ENCODE peak calls at places on chromosomes 2 and 18, in six cellular contexts. X is psoas muscle; W is heart right ventricle; R is aorta; F is neuronal stem cell; D is effector memory CD4-positive, alpha-beta T cell. P is an unnamed sample. For H3K9me3, the result is how much of the 10 kb centered on the place peaks cover.

GRCh38 chr2:119106301-119106897 is 52.2 kb downstream of the C1QL2 start:
- DNase-seq in X (no peak), W (peak), R (no peak), F (peak), D (no peak), P (no peak)

GRCh38 chr2:189553689-189554088 is 26.9 kb downstream of the SLC40A1 start:
- DNase-seq in X (no peak), W (no peak), R (no peak), F (no peak), D (no peak), P (no peak)

GRCh38 chr2:137525644-137526190 is 438.6 kb upstream of the HNMT start:
- DNase-seq in X (no peak), W (no peak), R (no peak), F (no peak), D (no peak), P (no peak)

GRCh38 chr2:109180786-109181185 is 51.8 kb downstream of the SH3RF3 start:
- DNase-seq in X (no peak), W (no peak), R (no peak), F (no peak), D (no peak), P (no peak)

GRCh38 chr2:14520385-14520945 is 112.1 kb upstream of the LRATD1 start:
- DNase-seq in X (no peak), W (no peak), R (no peak), F (no peak), D (no peak), P (no peak)

GRCh38 chr18:23141022-23141999 is 6.0 kb downstream of the CABLES1 start:
- DNase-seq in X (no peak), W (no peak), R (peak), F (no peak), D (no peak), P (no peak)

GRCh38 chr2:214591359-214591758 is 180.5 kb downstream of the VWC2L start:
- DNase-seq in X (no peak), W (no peak), R (no peak), F (no peak), D (no peak), P (no peak)

GRCh38 chr2:217652761-217653160 is 350.0 kb downstream of the TNS1 start:
- DNase-seq in X (no peak), W (no peak), R (no peak), F (no peak), D (no peak), P (no peak)

GRCh38 chr18:49225160-49225559 is 235.3 kb downstream of the DYM start:
- DNase-seq in X (no peak), W (no peak), R (no peak), F (no peak), D (no peak), P (no peak)

GRCh38 chr18:32298289-32298688 is 108.5 kb downstream of the MEP1B start:
- DNase-seq in X (no peak), W (no peak), R (no peak), F (no peak), D (no peak), P (no peak)

GRCh38 chr2:227853765-227854271 is 17.6 kb upstream of the DAW1 start:
- DNase-seq in X (no peak), W (no peak), R (no peak), F (no peak), D (no peak), P (no peak)

GRCh38 chr2:100730290-100730868 is 89.6 kb upstream of the NPAS2 start:
- DNase-seq in X (peak), W (peak), R (peak), F (no peak), D (no peak), P (peak)

GRCh38 chr2:210558708-210559107 is 2.3 kb downstream of the CPS1 start:
- DNase-seq in X (no peak), W (no peak), R (no peak), F (no peak), D (no peak), P (no peak)

GRCh38 chr18:79853303-79853992 is 55.7 kb downstream of the KCNG2 start:
- DNase-seq in X (no peak), W (no peak), R (no peak), F (no peak), D (no peak), P (no peak)

GRCh38 chr2:135674453-135674852 is 67.2 kb upstream of the UBXN4 start:
- DNase-seq in X (no peak), W (no peak), R (no peak), F (no peak), D (no peak), P (no peak)

GRCh38 chr2:124027182-124027581 is 2.1 kb downstream of the CNTNAP5 start:
- DNase-seq in X (no peak), W (peak), R (no peak), F (peak), D (no peak), P (no peak)

GRCh38 chr2:26519396-26519991 is 41.6 kb upstream of the OTOF start:
- DNase-seq in X (no peak), W (no peak), R (peak), F (no peak), D (no peak), P (no peak)

GRCh38 chr18:12766986-12767433 is 64.2 kb downstream of the PSMG2 start:
- DNase-seq in X (no peak), W (no peak), R (no peak), F (peak), D (no peak), P (no peak)

GRCh38 chr2:15822151-15823044 is 118.0 kb upstream of the MYCN start:
- DNase-seq in X (no peak), W (no peak), R (no peak), F (no peak), D (no peak), P (no peak)

GRCh38 chr2:54207666-54208195 is 48.3 kb downstream of the TSPYL6 start:
- DNase-seq in X (no peak), W (no peak), R (no peak), F (no peak), D (no peak), P (no peak)

GRCh38 chr2:36672199-36672598 is 24.3 kb upstream of the VIT start:
- DNase-seq in X (no peak), W (no peak), R (no peak), F (peak), D (no peak), P (no peak)

GRCh38 chr18:23885750-23886149 is 128.8 kb upstream of the TTC39C start:
- DNase-seq in X (no peak), W (no peak), R (no peak), F (no peak), D (no peak), P (no peak)

GRCh38 chr2:216408426-216409315 is 3.6 kb upstream of the SMARCAL1 start:
- DNase-seq in X (no peak), W (no peak), R (no peak), F (no peak), D (no peak), P (peak)

GRCh38 chr2:36088716-36089328 is 266.8 kb upstream of the CRIM1 start:
- DNase-seq in X (no peak), W (no peak), R (no peak), F (no peak), D (no peak), P (no peak)

GRCh38 chr18:49016648-49017539 is 66.1 kb upstream of the SMAD7 start:
- DNase-seq in X (peak), W (no peak), R (peak), F (peak), D (no peak), P (peak)

GRCh38 chr2:109277414-109277813 is 148.4 kb downstream of the SH3RF3 start:
- DNase-seq in X (no peak), W (no peak), R (no peak), F (no peak), D (no peak), P (no peak)

DNA sequence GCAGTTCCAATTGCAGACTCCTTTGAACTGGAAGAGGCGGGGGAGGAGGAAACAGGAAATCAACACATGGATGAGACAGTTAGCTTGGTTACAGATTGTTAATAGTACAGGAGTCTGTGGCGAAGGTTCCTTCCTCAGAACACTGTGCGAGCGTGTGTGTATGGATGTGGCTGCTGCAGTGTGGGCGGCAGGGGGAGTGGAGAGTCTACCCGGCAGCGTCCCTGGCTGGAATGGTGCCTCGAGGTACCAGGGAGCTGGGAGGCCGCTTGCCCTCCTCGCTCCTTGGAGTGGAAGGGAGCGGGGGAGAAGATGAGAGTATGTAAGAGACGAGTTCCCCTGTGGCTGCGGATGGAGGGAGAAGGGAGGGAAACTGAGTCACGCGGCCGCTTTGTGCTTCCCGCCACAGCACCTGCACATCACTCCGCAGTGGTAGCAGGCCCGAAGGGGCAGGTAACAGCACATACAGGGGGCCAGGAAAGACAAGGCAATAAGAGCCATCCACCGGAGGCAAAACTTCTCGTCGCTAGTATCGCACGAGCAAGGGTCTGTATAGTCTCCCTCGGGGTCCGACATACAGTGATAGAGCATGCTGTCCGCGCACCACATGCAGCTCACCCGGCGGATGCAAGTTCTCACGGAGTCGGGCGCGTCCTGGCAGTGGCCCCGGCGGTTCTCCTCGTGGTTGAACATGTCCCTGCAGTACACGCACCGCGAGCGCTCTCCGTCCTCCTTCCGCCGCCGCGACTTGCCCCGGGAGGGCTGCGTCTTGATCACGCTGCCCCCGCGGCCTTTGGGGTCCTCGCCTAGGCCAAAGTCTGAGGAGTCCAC is 85.7 kb downstream of the ACTR2 start:
- DNase-seq in X (no peak), W (no peak), R (no peak), F (no peak), D (no peak), P (no peak)
- H3K4me3 ChIP-seq in X (no peak), W (no peak), R (no peak), F (no peak), D (no peak), P (no peak)

DNA sequence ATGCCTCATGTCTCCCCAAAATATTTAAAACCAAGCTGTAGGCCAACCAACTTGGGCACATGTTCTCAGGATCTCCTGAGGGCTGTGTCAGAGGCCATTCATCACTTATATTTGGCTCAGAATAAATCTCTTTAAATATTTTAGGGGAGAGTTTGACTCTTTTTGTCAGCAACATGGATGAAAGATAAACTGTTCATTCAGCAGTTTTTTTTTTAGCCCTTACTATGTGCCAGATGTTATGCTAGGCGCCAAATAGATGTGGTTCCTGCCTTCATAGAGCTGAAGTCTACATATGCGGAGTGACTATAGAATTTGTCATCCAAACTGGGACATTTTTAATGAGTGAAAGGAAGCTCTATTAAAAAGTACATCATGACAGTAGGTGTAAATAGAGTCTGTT is 42.5 kb upstream of the TWSG1 start:
- DNase-seq in X (no peak), W (no peak), R (no peak), F (no peak), D (no peak), P (no peak)
- H3K9me3 ChIP-seq in X (under half), W (under half), R (under half), F (under half), D (under half), P (under half)

DNA sequence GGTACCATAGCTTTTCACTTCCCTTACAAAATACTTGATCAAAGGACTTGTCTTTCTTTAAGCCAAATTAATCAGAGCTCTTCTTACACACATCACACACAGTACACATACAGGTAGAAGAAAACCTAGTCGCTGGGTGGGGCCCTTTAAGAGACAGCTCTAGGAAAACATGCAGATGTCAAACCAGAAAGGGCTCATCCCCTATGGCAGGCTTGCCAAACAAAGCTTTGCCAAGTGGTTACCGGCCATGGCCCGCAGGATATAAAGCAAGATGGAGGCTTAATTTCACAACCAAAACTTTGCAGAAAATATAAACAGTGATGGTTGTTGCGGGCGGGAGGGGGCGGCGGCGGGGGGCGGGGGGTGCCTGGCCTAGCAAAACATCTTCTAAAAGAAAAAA is 2156.0 kb upstream of the PIK3C3 start:
- DNase-seq in X (no peak), W (no peak), R (no peak), F (no peak), D (no peak), P (no peak)
- H3K27ac ChIP-seq in X (no peak), W (no peak), R (no peak), F (no peak), D (no peak), P (no peak)

DNA sequence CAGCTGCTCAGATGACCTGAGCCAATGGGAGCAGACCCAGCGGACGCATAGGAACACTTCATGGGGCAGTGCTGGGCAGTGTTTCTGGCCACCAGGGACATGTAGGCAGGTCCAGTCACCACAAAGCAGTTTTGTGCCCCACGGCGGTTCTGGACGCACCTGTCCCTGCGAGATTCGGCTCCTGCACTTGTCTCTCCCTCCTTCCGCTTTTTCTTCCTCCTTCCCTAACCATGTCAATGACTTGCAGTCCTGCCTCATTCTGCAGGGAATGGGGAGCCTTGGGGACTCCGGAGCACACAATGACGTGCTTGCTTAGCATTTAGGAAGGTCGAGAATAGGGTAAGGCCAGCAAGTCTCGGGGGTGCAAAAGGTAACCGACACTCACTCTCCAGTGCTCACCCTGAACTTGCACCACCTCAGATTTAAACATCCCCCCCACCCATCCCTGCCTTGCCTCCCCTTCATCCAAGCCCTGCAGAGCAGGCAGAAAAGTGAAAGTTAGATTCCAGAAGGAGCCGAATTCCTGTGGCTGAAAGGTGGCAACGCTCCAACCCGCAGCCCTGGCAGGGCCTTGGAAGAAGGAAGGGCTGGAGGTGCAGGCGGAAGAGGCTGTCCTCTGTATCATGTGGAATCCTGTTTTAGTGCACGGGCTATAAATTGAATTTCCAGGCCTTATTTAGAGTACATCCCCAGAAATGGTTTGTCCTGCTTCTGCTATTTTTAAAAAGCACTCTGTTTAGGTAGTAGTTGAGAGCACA is 40.5 kb upstream of the ATG16L1 start:
- DNase-seq in X (peak), W (peak), R (peak), F (no peak), D (no peak), P (peak)
- H3K4me3 ChIP-seq in X (peak), W (peak), R (no peak), F (no peak), D (no peak), P (no peak)

DNA sequence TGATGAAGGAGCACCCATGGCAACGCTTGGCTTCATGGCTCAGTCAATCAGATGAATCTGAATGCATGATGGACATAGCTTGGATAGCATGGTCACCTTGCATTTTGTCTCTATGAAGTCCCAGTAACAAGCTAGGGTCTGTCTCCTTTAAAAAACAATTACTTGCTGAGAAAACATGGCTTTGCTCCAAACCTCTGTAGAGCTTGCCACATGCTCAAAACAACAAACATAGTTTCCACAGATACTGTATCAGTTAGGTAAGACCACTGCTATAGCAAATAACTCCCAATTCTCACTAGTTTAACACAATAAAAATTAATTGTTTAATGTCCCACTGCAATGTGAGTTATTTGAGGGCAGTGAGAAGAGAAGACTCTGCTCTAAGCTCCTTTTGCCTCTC is 401.0 kb downstream of the IRS1 start:
- DNase-seq in X (no peak), W (no peak), R (no peak), F (no peak), D (no peak), P (no peak)
- H3K9me3 ChIP-seq in X (under half), W (under half), R (under half), F (under half), D (under half), P (under half)

GRCh38 chr2:95072424-95072823 is 46.9 kb downstream of the MAL start:
- DNase-seq in X (no peak), W (no peak), R (no peak), F (no peak), D (no peak), P (no peak)

GRCh38 chr2:95074663-95075439 is 46.8 kb downstream of the MRPS5 start:
- DNase-seq in X (no peak), W (no peak), R (no peak), F (no peak), D (peak), P (peak)

GRCh38 chr2:95071856-95072255 is 46.3 kb downstream of the MAL start:
- DNase-seq in X (no peak), W (no peak), R (no peak), F (no peak), D (no peak), P (no peak)

GRCh38 chr2:95075440-95075885 is 46.1 kb downstream of the MRPS5 start:
- DNase-seq in X (no peak), W (no peak), R (no peak), F (no peak), D (no peak), P (no peak)

DNA sequence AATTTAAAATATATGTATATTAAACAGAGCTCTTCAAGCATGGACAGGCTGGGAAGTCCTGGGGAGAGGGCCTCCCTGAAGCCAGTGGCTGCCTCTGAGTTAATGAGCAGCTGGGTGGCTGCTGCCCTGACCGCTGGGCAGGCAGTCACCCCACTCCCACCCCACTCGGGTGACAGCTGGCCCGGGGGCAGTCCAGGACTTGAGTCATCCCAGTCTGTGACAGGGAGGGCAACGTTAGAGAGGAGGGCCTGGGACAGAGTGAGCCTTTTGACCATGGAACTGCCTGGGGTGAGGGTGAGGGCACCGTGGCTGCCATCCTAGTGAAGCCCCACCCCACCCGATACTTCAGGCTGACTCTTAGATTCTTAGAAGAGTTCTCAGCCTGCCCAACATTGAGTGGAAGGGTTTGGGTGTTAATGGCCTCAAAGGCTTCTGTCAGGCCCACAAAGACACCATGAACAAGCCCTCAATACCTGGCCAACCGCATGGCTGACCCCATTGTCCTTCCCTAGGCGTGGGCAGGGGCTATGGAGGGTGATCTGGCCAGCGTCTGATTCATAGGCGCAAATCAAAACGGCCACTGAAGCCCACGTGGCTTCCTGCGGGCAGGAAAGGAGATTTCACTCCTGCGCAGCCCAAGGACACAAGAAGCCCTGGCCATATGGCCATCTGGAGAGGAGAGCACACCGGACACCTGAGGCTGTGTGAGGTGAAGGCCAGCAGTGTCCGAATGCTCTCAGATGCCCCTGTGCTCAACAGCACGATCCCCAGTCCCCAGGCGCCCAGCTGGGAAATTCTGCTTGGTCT is 47.5 kb downstream of the MRPS5 start:
- DNase-seq in X (no peak), W (no peak), R (no peak), F (no peak), D (no peak), P (no peak)
- H3K27ac ChIP-seq in X (no peak), W (no peak), R (no peak), F (no peak), D (peak), P (no peak)

GRCh38 chr2:30224147-30224546 is 7.2 kb upstream of the LBH start:
- DNase-seq in X (no peak), W (no peak), R (no peak), F (no peak), D (no peak), P (no peak)

GRCh38 chr2:30223413-30223874 is 7.9 kb upstream of the LBH start:
- DNase-seq in X (no peak), W (no peak), R (no peak), F (no peak), D (no peak), P (no peak)

GRCh38 chr2:30229596-30229995 is 1.7 kb upstream of the LBH start:
- DNase-seq in X (no peak), W (no peak), R (no peak), F (no peak), D (no peak), P (no peak)

GRCh38 chr2:30225131-30225762 is 6.1 kb upstream of the LBH start:
- DNase-seq in X (no peak), W (peak), R (peak), F (no peak), D (no peak), P (no peak)

GRCh38 chr2:30226144-30227032 is 4.9 kb upstream of the LBH start:
- DNase-seq in X (no peak), W (no peak), R (no peak), F (no peak), D (no peak), P (no peak)
- H3K4me3 ChIP-seq in X (peak), W (no peak), R (no peak), F (no peak), D (peak), P (no peak)